ENCODE peak calls at places on chromosomes 1 and 21, in six cellular contexts. X, V, J, W, P and O are unnamed samples.

GRCh38 chr21:37452222-37452621 is 85.6 kb downstream of the DYRK1A start:
- DNase-seq in P (no peak), W (no peak), V (peak), X (peak), J (peak), O (peak)

GRCh38 chr1:110212165-110213142 is 2.3 kb downstream of the KCNC4 start:
- DNase-seq in J (peak), W (peak), V (peak), X (no peak), P (no peak), O (no peak)

GRCh38 chr1:19979494-19979977 is at the start of gene PLA2G2A:
- DNase-seq in W (peak), X (peak), P (no peak), J (no peak), V (peak), O (no peak)

GRCh38 chr1:194267021-194267420 is 1080.6 kb upstream of the B3GALT2 start:
- DNase-seq in P (no peak), W (no peak), J (no peak), V (no peak), X (no peak), O (no peak)

GRCh38 chr1:17957588-17958267 is 149.9 kb upstream of the IGSF21 start:
- DNase-seq in V (no peak), X (peak), P (no peak), J (peak), W (no peak), O (no peak)

GRCh38 chr1:4656533-4657140 is 2.2 kb downstream of the AJAP1 start:
- DNase-seq in J (no peak), X (no peak), P (no peak), W (no peak), V (no peak), O (no peak)

GRCh38 chr1:38071530-38072266 is 25.1 kb upstream of the POU3F1 start:
- DNase-seq in J (peak), X (peak), W (no peak), V (peak), P (no peak), O (peak)

GRCh38 chr1:201881617-201882016 is 7.1 kb upstream of the SHISA4 start:
- DNase-seq in X (no peak), J (no peak), P (no peak), V (no peak), W (no peak), O (no peak)

GRCh38 chr1:159931101-159931816 is 6.0 kb upstream of the TAGLN2 start:
- DNase-seq in X (no peak), W (no peak), P (no peak), J (no peak), V (no peak), O (no peak)

GRCh38 chr1:3002349-3003038 is 18.8 kb upstream of the ACTRT2 start:
- DNase-seq in V (no peak), X (no peak), P (no peak), J (no peak), W (no peak), O (no peak)